ENCODE peak calls at places on chromosomes 13 and 19, in eight cellular contexts. One of them, this sample, is unnamed.

GRCh38 chr19:20247016-20247683 is 80.1 kb downstream of the ZNF486 start:
- DNase-seq in stomach: peak; percentile 51
- DNase-seq in upper lobe of left lung: peak; percentile 40
- DNase-seq in tibial nerve: no peak
- DNase-seq in H1: no peak
- DNase-seq in suprapubic skin: no peak
- DNase-seq in ovary: peak; percentile 62
- DNase-seq in SK-N-SH: peak; percentile 62
- DNase-seq in this sample: no peak

GRCh38 chr13:19634129-19634740 is 776 bp downstream of the MPHOSPH8 start:
- DNase-seq in upper lobe of left lung: peak; percentile 39
- DNase-seq in SK-N-SH: peak; percentile 19
- DNase-seq in tibial nerve: no peak
- DNase-seq in stomach: peak; percentile 33
- DNase-seq in ovary: no peak
- DNase-seq in H1: no peak
- DNase-seq in suprapubic skin: no peak
- DNase-seq in this sample: peak; percentile 28

GRCh38 chr19:45767881-45768643 is 990 bp downstream of the SIX5 start:
- DNase-seq in suprapubic skin: peak; percentile 84
- DNase-seq in upper lobe of left lung: peak; percentile 73
- DNase-seq in ovary: peak; percentile 78
- DNase-seq in SK-N-SH: peak; percentile 67
- DNase-seq in H1: no peak
- DNase-seq in tibial nerve: no peak
- DNase-seq in stomach: peak; percentile 70
- DNase-seq in this sample: peak; percentile 70

GRCh38 chr13:60370343-60370742 is 26.7 kb upstream of the TDRD3 start:
- DNase-seq in stomach: no peak
- DNase-seq in H1: no peak
- DNase-seq in upper lobe of left lung: no peak
- DNase-seq in SK-N-SH: no peak
- DNase-seq in tibial nerve: no peak
- DNase-seq in ovary: no peak
- DNase-seq in suprapubic skin: no peak
- DNase-seq in this sample: no peak

GRCh38 chr13:113813749-113814434 is 50.0 kb downstream of the GAS6 start:
- DNase-seq in SK-N-SH: no peak
- DNase-seq in upper lobe of left lung: peak; percentile 49
- DNase-seq in tibial nerve: no peak
- DNase-seq in ovary: no peak
- DNase-seq in suprapubic skin: no peak
- DNase-seq in stomach: no peak
- DNase-seq in H1: no peak
- DNase-seq in this sample: no peak

GRCh38 chr19:34578173-34578572 is 96.6 kb downstream of the WTIP start:
- DNase-seq in SK-N-SH: no peak
- DNase-seq in H1: no peak
- DNase-seq in tibial nerve: no peak
- DNase-seq in stomach: no peak
- DNase-seq in ovary: no peak
- DNase-seq in upper lobe of left lung: no peak
- DNase-seq in suprapubic skin: no peak
- DNase-seq in this sample: no peak

GRCh38 chr19:48680436-48681126 is 7.8 kb upstream of the NTN5 start:
- DNase-seq in SK-N-SH: no peak
- DNase-seq in H1: no peak
- DNase-seq in ovary: no peak
- DNase-seq in suprapubic skin: no peak
- DNase-seq in upper lobe of left lung: no peak
- DNase-seq in stomach: no peak
- DNase-seq in tibial nerve: no peak
- DNase-seq in this sample: no peak

GRCh38 chr13:42553098-42554046 is 20.6 kb upstream of the TNFSF11 start:
- DNase-seq in stomach: no peak
- DNase-seq in ovary: no peak
- DNase-seq in suprapubic skin: no peak
- DNase-seq in tibial nerve: no peak
- DNase-seq in upper lobe of left lung: no peak
- DNase-seq in H1: no peak
- DNase-seq in SK-N-SH: no peak
- DNase-seq in this sample: no peak

GRCh38 chr13:40777957-40778235 is 6.9 kb upstream of the MRPS31 start:
- DNase-seq in ovary: no peak
- DNase-seq in suprapubic skin: no peak
- DNase-seq in upper lobe of left lung: no peak
- DNase-seq in SK-N-SH: no peak
- DNase-seq in stomach: no peak
- DNase-seq in tibial nerve: no peak
- DNase-seq in H1: no peak
- DNase-seq in this sample: no peak

GRCh38 chr13:98055623-98056022 is 87.3 kb upstream of the FARP1 start:
- DNase-seq in tibial nerve: no peak
- DNase-seq in stomach: no peak
- DNase-seq in upper lobe of left lung: no peak
- DNase-seq in ovary: no peak
- DNase-seq in suprapubic skin: no peak
- DNase-seq in SK-N-SH: no peak
- DNase-seq in H1: no peak
- DNase-seq in this sample: no peak

GRCh38 chr19:30049226-30049625 is 107.2 kb downstream of the URI1 start:
- DNase-seq in stomach: no peak
- DNase-seq in tibial nerve: no peak
- DNase-seq in upper lobe of left lung: no peak
- DNase-seq in SK-N-SH: no peak
- DNase-seq in suprapubic skin: no peak
- DNase-seq in H1: no peak
- DNase-seq in ovary: no peak
- DNase-seq in this sample: no peak

GRCh38 chr13:62931901-62932883 is 1516.5 kb upstream of the PCDH20 start:
- DNase-seq in tibial nerve: no peak
- DNase-seq in ovary: no peak
- DNase-seq in suprapubic skin: no peak
- DNase-seq in upper lobe of left lung: no peak
- DNase-seq in stomach: no peak
- DNase-seq in H1: no peak
- DNase-seq in SK-N-SH: no peak
- DNase-seq in this sample: no peak

DNA sequence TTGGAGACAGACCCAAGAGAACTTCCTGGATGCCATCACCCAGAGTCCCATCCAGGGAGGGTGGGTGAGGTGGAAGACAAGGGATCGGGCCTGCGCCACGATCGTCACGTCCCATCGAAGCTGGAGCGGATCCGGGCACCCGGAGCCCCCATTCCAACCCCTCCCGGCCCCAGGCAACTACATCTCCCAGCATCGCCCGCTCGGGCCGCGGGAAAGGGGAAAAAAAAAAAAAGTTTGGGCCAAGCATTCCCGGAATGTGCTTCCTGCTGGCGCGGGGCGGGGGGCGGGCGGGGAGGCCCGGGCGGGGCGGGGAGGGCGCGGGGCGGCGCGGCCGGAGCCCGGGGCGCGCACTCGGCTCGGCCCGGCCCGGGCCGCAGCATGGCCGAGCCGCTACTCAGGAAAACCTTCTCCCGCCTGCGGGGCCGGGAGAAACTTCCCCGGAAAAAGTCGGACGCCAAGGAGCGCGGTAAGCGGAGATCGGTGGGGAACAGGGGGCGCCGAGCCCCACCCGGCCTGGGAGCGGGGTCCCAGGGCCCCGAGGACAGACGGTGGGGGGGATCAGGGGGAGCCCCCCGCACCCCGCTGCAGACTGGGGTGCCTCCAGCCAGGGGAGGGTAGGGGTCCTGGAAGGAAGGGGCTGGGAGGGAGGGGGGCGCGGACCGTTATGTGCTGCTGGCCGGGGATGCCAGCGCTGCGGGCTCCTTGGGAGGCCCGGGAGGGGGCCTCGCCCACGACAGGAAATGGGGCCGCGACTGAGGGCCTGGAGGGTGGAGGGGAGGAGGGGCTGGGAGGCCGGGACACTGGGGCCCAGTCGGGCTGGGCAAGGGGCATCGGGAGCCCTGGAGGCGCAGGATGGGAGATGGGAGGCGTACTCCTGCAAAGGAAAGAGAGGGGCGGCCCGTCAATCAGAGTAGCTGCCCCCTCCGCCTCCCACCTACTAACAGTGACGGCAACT is at the start of gene SYDE1:
- DNase-seq in stomach: no peak
- DNase-seq in H1: no peak
- DNase-seq in ovary: peak; percentile 64
- DNase-seq in upper lobe of left lung: no peak
- DNase-seq in suprapubic skin: no peak
- DNase-seq in tibial nerve: no peak
- DNase-seq in SK-N-SH: peak; percentile 88
- DNase-seq in this sample: no peak
- H3K4me3 ChIP-seq in stomach: peak within 1 kb of the TSS; percentile 75
- H3K4me3 ChIP-seq in H1: peak within 1 kb of the TSS; percentile 59
- H3K4me3 ChIP-seq in ovary: peak within 1 kb of the TSS; percentile 91
- H3K4me3 ChIP-seq in upper lobe of left lung: peak within 1 kb of the TSS; percentile 96
- H3K4me3 ChIP-seq in suprapubic skin: peak within 1 kb of the TSS; percentile 68
- H3K4me3 ChIP-seq in tibial nerve: peak within 1 kb of the TSS; percentile 79
- H3K4me3 ChIP-seq in SK-N-SH: peak within 1 kb of the TSS; percentile 75
- H3K4me3 ChIP-seq in this sample: peak within 1 kb of the TSS; percentile 82

GRCh38 chr13:46934749-46935148 is 37.9 kb upstream of the HTR2A start:
- DNase-seq in suprapubic skin: no peak
- DNase-seq in stomach: no peak
- DNase-seq in SK-N-SH: no peak
- DNase-seq in upper lobe of left lung: peak; percentile 23
- DNase-seq in tibial nerve: no peak
- DNase-seq in H1: no peak
- DNase-seq in ovary: no peak
- DNase-seq in this sample: no peak
- TF ChIP-seq EP300 in suprapubic skin: no peak
- TF ChIP-seq EP300 in stomach: no peak
- TF ChIP-seq EP300 in SK-N-SH: no peak
- TF ChIP-seq EP300 in upper lobe of left lung: no peak
- TF ChIP-seq EP300 in tibial nerve: no peak
- TF ChIP-seq EP300 in H1: no peak
- TF ChIP-seq EP300 in ovary: no peak
- TF ChIP-seq EP300 in this sample: no peak

GRCh38 chr13:30802953-30803478 is 67.7 kb downstream of the ALOX5AP start:
- DNase-seq in ovary: peak; percentile 84
- DNase-seq in upper lobe of left lung: peak; percentile 92
- DNase-seq in SK-N-SH: peak; percentile 82
- DNase-seq in H1: peak; percentile 56
- DNase-seq in tibial nerve: peak; percentile 77
- DNase-seq in suprapubic skin: peak; percentile 93
- DNase-seq in stomach: peak; percentile 86
- DNase-seq in this sample: peak; percentile 88
- H3K4me3 ChIP-seq in ovary: peak overlapping the region; percentile 35
- H3K4me3 ChIP-seq in upper lobe of left lung: peak overlapping the region; percentile 43
- H3K4me3 ChIP-seq in SK-N-SH: no peak overlapping the region
- H3K4me3 ChIP-seq in H1: no peak overlapping the region
- H3K4me3 ChIP-seq in tibial nerve: peak overlapping the region; percentile 40
- H3K4me3 ChIP-seq in suprapubic skin: peak overlapping the region; percentile 36
- H3K4me3 ChIP-seq in stomach: peak overlapping the region; percentile 35
- H3K4me3 ChIP-seq in this sample: peak overlapping the region; percentile 43

DNA sequence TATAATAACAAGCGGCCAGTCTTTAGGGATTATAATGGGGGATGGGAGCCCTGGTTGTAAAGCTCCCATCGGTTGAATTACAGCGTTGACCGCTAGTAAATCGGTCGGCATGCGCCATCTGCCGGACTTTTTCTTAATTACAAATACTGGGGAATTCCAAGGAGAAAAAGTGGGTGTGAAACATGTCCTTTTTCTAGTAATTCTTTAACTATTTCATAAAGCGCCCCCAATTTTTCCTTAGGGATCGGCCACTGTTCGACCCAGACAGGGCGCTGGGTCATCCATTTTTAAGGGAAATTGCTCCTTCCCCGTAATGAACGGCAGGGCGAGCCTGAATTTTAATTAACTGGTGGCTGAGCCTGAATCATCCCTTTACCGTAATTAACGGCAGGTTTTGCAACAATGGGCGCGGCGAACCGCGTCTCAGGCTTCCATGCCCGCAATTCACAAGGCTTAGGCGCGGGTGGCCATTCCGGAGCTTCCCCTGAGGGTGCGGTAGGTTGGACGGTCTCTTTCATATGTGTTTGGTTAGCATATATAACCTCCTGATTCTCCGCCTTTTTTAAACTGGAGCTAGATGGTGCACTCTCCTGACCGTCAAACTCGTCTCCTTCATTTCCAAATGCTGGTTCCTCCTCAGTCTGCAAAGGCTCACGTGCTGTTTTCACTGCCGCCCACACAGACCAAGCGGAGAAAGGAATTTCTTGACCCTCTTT is 30.2 kb upstream of the EVI5L start:
- DNase-seq in ovary: peak; percentile 64
- DNase-seq in tibial nerve: peak; percentile 40
- DNase-seq in upper lobe of left lung: peak; percentile 80
- DNase-seq in H1: peak; percentile 41
- DNase-seq in stomach: peak; percentile 73
- DNase-seq in suprapubic skin: peak; percentile 75
- DNase-seq in SK-N-SH: peak; percentile 73
- DNase-seq in this sample: peak; percentile 67
- TF ChIP-seq EP300 in ovary: no peak
- TF ChIP-seq EP300 in tibial nerve: no peak
- TF ChIP-seq EP300 in upper lobe of left lung: no peak
- TF ChIP-seq EP300 in H1: no peak
- TF ChIP-seq EP300 in stomach: no peak
- TF ChIP-seq EP300 in suprapubic skin: no peak
- TF ChIP-seq EP300 in SK-N-SH: no peak
- TF ChIP-seq EP300 in this sample: no peak

GRCh38 chr19:39306075-39306474 is 9.9 kb downstream of the IFNL1 start:
- DNase-seq in upper lobe of left lung: no peak
- DNase-seq in ovary: no peak
- DNase-seq in tibial nerve: no peak
- DNase-seq in stomach: no peak
- DNase-seq in SK-N-SH: no peak
- DNase-seq in suprapubic skin: no peak
- DNase-seq in H1: no peak
- DNase-seq in this sample: no peak

GRCh38 chr19:39308531-39309304 is 11.9 kb downstream of the LRFN1 start:
- DNase-seq in tibial nerve: no peak
- DNase-seq in H1: peak; percentile 70
- DNase-seq in stomach: no peak
- DNase-seq in upper lobe of left lung: no peak
- DNase-seq in ovary: no peak
- DNase-seq in suprapubic skin: peak; percentile 52
- DNase-seq in SK-N-SH: peak; percentile 58
- DNase-seq in this sample: no peak

GRCh38 chr19:39307233-39307821 is 11.1 kb downstream of the IFNL1 start:
- DNase-seq in ovary: no peak
- DNase-seq in upper lobe of left lung: peak; percentile 65
- DNase-seq in suprapubic skin: peak; percentile 49
- DNase-seq in SK-N-SH: no peak
- DNase-seq in H1: no peak
- DNase-seq in tibial nerve: no peak
- DNase-seq in stomach: peak; percentile 57
- DNase-seq in this sample: peak; percentile 48

GRCh38 chr19:39310558-39311311 is 9.9 kb downstream of the LRFN1 start:
- DNase-seq in tibial nerve: no peak
- DNase-seq in suprapubic skin: no peak
- DNase-seq in upper lobe of left lung: no peak
- DNase-seq in H1: no peak
- DNase-seq in SK-N-SH: no peak
- DNase-seq in stomach: no peak
- DNase-seq in ovary: no peak
- DNase-seq in this sample: no peak

GRCh38 chr19:39307822-39308530 is 11.8 kb downstream of the IFNL1 start:
- DNase-seq in SK-N-SH: no peak
- DNase-seq in suprapubic skin: peak; percentile 40
- DNase-seq in H1: no peak
- DNase-seq in upper lobe of left lung: no peak
- DNase-seq in ovary: no peak
- DNase-seq in stomach: no peak
- DNase-seq in tibial nerve: no peak
- DNase-seq in this sample: no peak
- H3K4me3 ChIP-seq in SK-N-SH: no peak overlapping the region
- H3K4me3 ChIP-seq in suprapubic skin: peak overlapping the region; percentile 31
- H3K4me3 ChIP-seq in H1: peak overlapping the region; percentile 40
- H3K4me3 ChIP-seq in upper lobe of left lung: peak overlapping the region; percentile 44
- H3K4me3 ChIP-seq in ovary: no peak overlapping the region
- H3K4me3 ChIP-seq in stomach: peak overlapping the region; percentile 36
- H3K4me3 ChIP-seq in tibial nerve: peak overlapping the region; percentile 5
- H3K4me3 ChIP-seq in this sample: no peak overlapping the region